ENCODE peak calls at places on chromosomes 11 and 22, in nine cellular contexts. W is GM06990, N is lower leg skin, P is fibroblast of mammary gland, C is suprapubic skin, T is IMR-90, X is heart right ventricle, Z is ovary, Q is brain microvascular endothelial cell. E is an unnamed sample.

GRCh38 chr11:118090545-118091162 is 3.9 kb upstream of the SMIM35 start:
- DNase-seq in W (no peak), N (no peak), P (no peak), C (no peak), T (no peak), X (no peak), Z (no peak), Q (no peak), E (no peak)

GRCh38 chr11:77115181-77115611 is 12.6 kb downstream of the OMP start:
- DNase-seq in W (no peak), N (no peak), P (no peak), C (no peak), T (no peak), X (no peak), Z (no peak), Q (no peak), E (no peak)

GRCh38 chr11:1569251-1569780 is 2.8 kb downstream of the DUSP8 start:
- DNase-seq in W (no peak), N (no peak), P (no peak), C (no peak), T (no peak), X (no peak), Z (no peak), Q (no peak), E (no peak)

GRCh38 chr11:118715245-118715807 is 35.9 kb upstream of the TREH start:
- DNase-seq in W (no peak), N (no peak), P (peak; percentile 13), C (no peak), T (no peak), X (no peak), Z (peak; percentile 48), Q (no peak), E (peak; percentile 23)

GRCh38 chr11:132114185-132114584 is 743.8 kb downstream of the NTM start:
- DNase-seq in W (no peak), N (no peak), P (peak; percentile 21), C (no peak), T (peak; percentile 25), X (no peak), Z (no peak), Q (no peak), E (no peak)

GRCh38 chr11:122843281-122844150 is 5.2 kb downstream of the CRTAM start:
- DNase-seq in W (peak; percentile 56), N (no peak), P (no peak), C (no peak), T (no peak), X (no peak), Z (no peak), Q (no peak), E (no peak)

GRCh38 chr11:120686516-120686915 is 175.0 kb downstream of the GRIK4 start:
- DNase-seq in W (no peak), N (no peak), P (no peak), C (no peak), T (no peak), X (no peak), Z (no peak), Q (no peak), E (no peak)

GRCh38 chr11:64872790-64873488 is 5.5 kb downstream of the EHD1 start:
- DNase-seq in W (no peak), N (no peak), P (no peak), C (no peak), T (no peak), X (no peak), Z (no peak), Q (no peak), E (no peak)

GRCh38 chr11:62324738-62325556 is 12.3 kb upstream of the ASRGL1 start:
- DNase-seq in W (peak; percentile 43), N (peak; percentile 19), P (peak; percentile 54), C (no peak), T (peak; percentile 18), X (peak; percentile 52), Z (no peak), Q (peak; percentile 27), E (no peak)

GRCh38 chr11:78595431-78596130 is 20.9 kb upstream of the NARS2 start:
- DNase-seq in W (no peak), N (no peak), P (no peak), C (no peak), T (peak; percentile 34), X (no peak), Z (no peak), Q (no peak), E (no peak)

GRCh38 chr22:47195676-47196492 is 433.4 kb downstream of the TBC1D22A start:
- DNase-seq in W (no peak), N (no peak), P (no peak), C (peak; percentile 51), T (no peak), X (no peak), Z (peak; percentile 41), Q (no peak), E (no peak)

GRCh38 chr22:21712751-21713427 is 22.7 kb downstream of the YPEL1 start:
- DNase-seq in W (no peak), N (peak; percentile 58), P (peak; percentile 77), C (no peak), T (peak; percentile 78), X (peak; percentile 44), Z (peak; percentile 65), Q (peak; percentile 71), E (peak; percentile 54)

GRCh38 chr11:76209956-76210885 is 3.9 kb upstream of the WNT11 start:
- DNase-seq in W (peak; percentile 40), N (peak; percentile 48), P (peak; percentile 65), C (no peak), T (peak; percentile 74), X (peak; percentile 79), Z (peak; percentile 79), Q (peak; percentile 26), E (peak; percentile 33)

GRCh38 chr22:32660292-32660691 is 141.2 kb upstream of the TIMP3 start:
- DNase-seq in W (peak; percentile 14), N (peak; percentile 44), P (peak; percentile 73), C (no peak), T (peak; percentile 70), X (peak; percentile 71), Z (peak; percentile 33), Q (peak; percentile 47), E (peak; percentile 41)

GRCh38 chr11:35954205-35954604 is 10.3 kb downstream of the LDLRAD3 start:
- DNase-seq in W (no peak), N (no peak), P (no peak), C (no peak), T (no peak), X (no peak), Z (no peak), Q (no peak), E (no peak)

GRCh38 chr11:118870396-118871343 is 13.0 kb upstream of the CXCR5 start:
- DNase-seq in W (peak; percentile 65), N (no peak), P (peak; percentile 24), C (no peak), T (peak; percentile 13), X (peak; percentile 40), Z (peak; percentile 63), Q (no peak), E (no peak)

GRCh38 chr22:19719488-19720021 is 3.8 kb upstream of the GP1BB start:
- DNase-seq in W (no peak), N (no peak), P (no peak), C (no peak), T (no peak), X (peak; percentile 15), Z (no peak), Q (no peak), E (no peak)

DNA sequence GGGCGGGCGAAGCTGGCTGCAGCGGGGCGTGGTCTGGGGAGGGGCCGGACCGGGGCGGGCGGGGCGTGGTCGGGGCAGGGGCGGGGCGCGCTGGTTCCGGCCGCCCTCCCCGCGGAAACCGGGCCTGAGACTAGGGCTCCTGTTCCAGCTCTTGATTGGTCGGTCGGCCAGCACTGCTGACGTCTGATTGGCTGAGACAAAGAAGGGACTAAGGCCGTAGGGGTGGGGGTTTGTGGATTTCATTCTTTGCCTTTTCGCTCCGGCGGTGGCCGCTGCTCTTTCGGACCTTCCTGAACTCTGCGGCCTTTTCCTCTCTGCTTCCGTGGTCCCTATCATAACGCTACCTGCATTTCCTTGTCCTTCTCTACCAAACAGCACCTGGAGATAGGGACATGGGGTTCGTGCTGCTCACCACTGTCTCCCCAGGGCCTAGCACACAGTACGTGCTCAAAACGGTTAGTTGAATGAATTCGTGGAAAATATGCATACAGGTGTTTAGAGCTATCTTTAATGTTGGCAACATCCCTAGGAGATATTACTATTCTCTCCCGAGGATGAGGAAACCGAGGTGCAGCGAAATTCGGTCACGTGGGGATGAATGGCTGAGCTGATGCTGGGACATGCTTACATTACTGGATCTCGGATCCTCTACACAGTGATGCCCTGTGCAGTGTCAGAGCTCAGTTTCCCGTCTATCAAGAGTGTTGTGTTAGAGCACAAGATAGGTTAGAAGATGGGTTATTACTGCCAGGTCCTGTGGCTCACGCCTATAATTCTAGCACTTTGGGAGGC is 62.8 kb downstream of the NFAM1 start:
- DNase-seq in W (peak; percentile 80), N (peak; percentile 92), P (peak; percentile 81), C (peak; percentile 94), T (peak; percentile 85), X (peak; percentile 90), Z (peak; percentile 84), Q (peak; percentile 85), E (peak; percentile 65)
- H3K4me3 ChIP-seq in W (peak overlapping the region; percentile 66), N (no peak overlapping the region), P (peak overlapping the region; percentile 51), C (peak overlapping the region; percentile 71), T (peak overlapping the region; percentile 43), X (peak overlapping the region; percentile 65), Z (peak overlapping the region; percentile 42), Q (peak overlapping the region; percentile 58), E (peak overlapping the region; percentile 41)

GRCh38 chr11:42976636-42977217 is 335.1 kb upstream of the API5 start:
- DNase-seq in W (no peak), N (no peak), P (no peak), C (no peak), T (no peak), X (no peak), Z (no peak), Q (no peak), E (no peak)

GRCh38 chr11:42972741-42973140 is 339.1 kb upstream of the API5 start:
- DNase-seq in W (no peak), N (no peak), P (no peak), C (no peak), T (no peak), X (no peak), Z (no peak), Q (no peak), E (no peak)

DNA sequence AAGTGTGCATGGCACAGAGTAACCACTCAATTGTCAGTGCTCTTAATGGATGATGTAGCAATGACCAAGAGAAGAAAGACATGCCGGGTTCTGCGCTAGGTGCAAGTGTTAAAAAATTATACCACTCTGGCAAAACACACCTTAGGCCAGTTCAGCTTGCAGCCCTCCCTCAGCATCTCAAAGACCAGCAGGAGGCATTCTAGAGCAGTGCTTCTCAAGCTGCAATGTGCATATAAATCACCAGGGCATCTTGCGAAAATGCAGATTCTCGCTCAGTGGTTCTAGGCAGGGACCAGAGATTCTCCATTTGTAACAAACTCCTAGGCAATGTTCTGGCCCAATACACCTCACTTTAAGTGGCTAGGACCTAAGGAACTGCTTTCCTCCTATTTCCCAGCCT is 337.3 kb upstream of the API5 start:
- DNase-seq in W (no peak), N (no peak), P (no peak), C (no peak), T (no peak), X (no peak), Z (no peak), Q (no peak), E (no peak)
- TF ChIP-seq CTCF in W (peak; percentile 27), N (no peak), P (no peak), C (no peak), T (no peak), X (no peak), Z (no peak), Q (no peak), E (no peak)

GRCh38 chr11:31996159-31996881 is 94.6 kb upstream of the RCN1 start:
- DNase-seq in W (no peak), N (no peak), P (no peak), C (no peak), T (no peak), X (no peak), Z (no peak), Q (no peak), E (no peak)
- H3K4me3 ChIP-seq in W (no peak overlapping the region), N (no peak overlapping the region), P (no peak overlapping the region), C (no peak overlapping the region), T (no peak overlapping the region), X (no peak overlapping the region), Z (no peak overlapping the region), Q (no peak overlapping the region), E (no peak overlapping the region)

GRCh38 chr11:26551186-26551801 is 20.8 kb downstream of the MUC15 start:
- DNase-seq in W (no peak), N (no peak), P (peak; percentile 63), C (no peak), T (peak; percentile 6), X (no peak), Z (no peak), Q (no peak), E (no peak)
- TF ChIP-seq CTCF in W (peak; percentile 27), N (no peak), P (peak; percentile 63), C (no peak), T (peak; percentile 48), X (peak; percentile 21), Z (no peak), Q (peak; percentile 31), E (no peak)